ENCODE peak calls at places on chromosomes 4 and X, in six cellular contexts. A is SJSA1; K is Calu3; F is activated CD8-positive, alpha-beta memory T cell treated with anti-CD3 and anti-CD28 coated beads for 24 hours; O is cardiac muscle cell; I is LoVo. G is an unnamed sample.
A peak's percentile ranks its signal among the peaks of the same experiment; 100 is the strongest.

GRCh38 chrX:71919886-71920285 is 9.2 kb downstream of the NHSL2 start:
- DNase-seq in I (no peak), A (no peak), O (no peak), F (no peak), K (no peak), G (no peak)

GRCh38 chrX:136839196-136839595 is 41.3 kb downstream of the RBMX start:
- DNase-seq in K (no peak), I (no peak), O (no peak), F (no peak), A (no peak), G (no peak)

GRCh38 chrX:20693071-20693470 is 426.4 kb upstream of the RPS6KA3 start:
- DNase-seq in I (no peak), O (no peak), F (no peak), A (no peak), K (no peak), G (no peak)

GRCh38 chrX:108558217-108558616 is 118.6 kb downstream of the COL4A5 start:
- DNase-seq in O (no peak), F (no peak), I (no peak), K (no peak), A (no peak), G (no peak)

GRCh38 chrX:31590581-31591113 is 518.8 kb upstream of the FTHL17 start:
- DNase-seq in I (no peak), O (peak; percentile 63), F (no peak), A (no peak), K (no peak), G (no peak)

GRCh38 chrX:70087857-70088256 is 25.6 kb downstream of the OTUD6A start:
- DNase-seq in A (no peak), I (peak; percentile 7), O (peak; percentile 58), K (peak; percentile 14), F (no peak), G (no peak)

GRCh38 chr4:139735381-139736256 is 70.0 kb downstream of the MGST2 start:
- DNase-seq in F (peak; percentile 68), I (no peak), K (no peak), A (no peak), O (peak; percentile 43), G (no peak)

GRCh38 chr4:45897934-45898585 is 225.8 kb downstream of the GABRG1 start:
- DNase-seq in O (no peak), F (no peak), I (no peak), A (no peak), K (no peak), G (no peak)

GRCh38 chr4:40601641-40602040 is 28.0 kb downstream of the RBM47 start:
- DNase-seq in O (no peak), F (no peak), K (no peak), I (no peak), A (no peak), G (no peak)

GRCh38 chrX:16869393-16870094 is 618 bp downstream of the RBBP7 start:
- DNase-seq in K (peak; percentile 67), A (peak; percentile 42), F (peak; percentile 66), O (peak; percentile 32), I (peak; percentile 24), G (peak; percentile 65)

GRCh38 chrX:77003956-77004355 is 443.2 kb upstream of the FGF16 start:
- DNase-seq in F (no peak), A (no peak), I (no peak), O (no peak), K (no peak), G (peak; percentile 18)

GRCh38 chr4:19177616-19178015 is 1074.1 kb upstream of the SLIT2 start:
- DNase-seq in O (peak; percentile 7), F (no peak), A (no peak), I (no peak), K (no peak), G (no peak)

GRCh38 chr4:99405433-99406115 is 29.6 kb downstream of the ADH7 start:
- DNase-seq in K (peak; percentile 71), I (peak; percentile 69), A (peak; percentile 64), F (peak; percentile 79), O (peak; percentile 92), G (peak; percentile 63)

GRCh38 chrX:124239911-124240310 is 92.5 kb upstream of the TEX13D start:
- DNase-seq in K (no peak), A (no peak), O (no peak), I (no peak), F (no peak), G (peak; percentile 71)

GRCh38 chrX:84205276-84205675 is 17.3 kb upstream of the RPS6KA6 start:
- DNase-seq in F (no peak), A (no peak), I (no peak), K (no peak), O (no peak), G (no peak)

GRCh38 chr4:129804458-129804981 is 708.6 kb downstream of the C4orf33 start:
- DNase-seq in O (no peak), F (no peak), A (no peak), K (no peak), I (no peak), G (no peak)